ENCODE peak calls at places on chromosomes 11 and 22, in four cellular contexts. N is GM23248, G is transverse colon, U is T-helper 2 cell. A is an unnamed sample.

GRCh38 chr22:48581821-48582469 is 1245.7 kb downstream of the BRD1 start:
- DNase-seq in U (no peak), G (no peak), N (no peak), A (no peak)

GRCh38 chr11:22192642-22193347 is at the start of gene ANO5:
- DNase-seq in G (peak; percentile 74), U (no peak), N (peak; percentile 7), A (peak; percentile 5)

GRCh38 chr22:48511781-48512327 is 1315.8 kb downstream of the BRD1 start:
- DNase-seq in U (no peak), G (no peak), N (no peak), A (no peak)

GRCh38 chr22:25402501-25403283 is 161.8 kb upstream of the GRK3 start:
- DNase-seq in N (peak; percentile 51), G (peak; percentile 35), U (no peak), A (peak; percentile 61)

GRCh38 chr11:7020183-7020917 is at the start of the genes NLRP14 and ZNF214:
- DNase-seq in U (no peak), N (peak; percentile 97), G (peak; percentile 94), A (peak; percentile 85)

GRCh38 chr11:74371269-74372039 is 26.8 kb downstream of the PGM2L1 start:
- DNase-seq in U (no peak), N (peak; percentile 48), G (no peak), A (peak; percentile 58)

GRCh38 chr11:44016129-44016528 is 31.7 kb upstream of the ACCSL start:
- DNase-seq in U (no peak), N (peak; percentile 97), G (no peak), A (peak; percentile 64)

GRCh38 chr11:1226981-1227550 is 4.2 kb downstream of the MUC5B start:
- DNase-seq in G (peak; percentile 8), U (no peak), N (peak; percentile 47), A (no peak)

GRCh38 chr11:119222308-119222707 is 16.2 kb downstream of the CBL start:
- DNase-seq in N (peak; percentile 72), G (no peak), U (no peak), A (peak; percentile 44)

GRCh38 chr11:102312656-102313055 is 4.6 kb upstream of the BIRC3 start:
- DNase-seq in G (no peak), U (no peak), N (peak; percentile 32), A (no peak)

A was measured in astrocyte.